ENCODE peak calls at places on chromosomes 7 and 10, in five cellular contexts. Z is HCT116, W is sigmoid colon, X is spleen, F is GM23338. H is an unnamed sample.
A peak's percentile ranks its signal among the peaks of the same experiment; 100 is the strongest.

GRCh38 chr7:8121243-8121642 is 140.7 kb downstream of the ICA1 start:
- DNase-seq in Z (no peak), W (no peak), X (no peak), F (no peak), H (no peak)

GRCh38 chr7:26663905-26664673 is 200.3 kb downstream of the SKAP2 start:
- DNase-seq in Z (no peak), W (no peak), X (no peak), F (no peak), H (no peak)

GRCh38 chr10:100653957-100654834 is 91.2 kb upstream of the PAX2 start:
- DNase-seq in Z (no peak), W (no peak), X (peak; percentile 68), F (peak; percentile 78), H (no peak)

GRCh38 chr7:54946764-54947163 is 72.1 kb upstream of the EGFR start:
- DNase-seq in Z (no peak), W (no peak), X (no peak), F (no peak), H (no peak)

GRCh38 chr7:140983802-140984201 is 30.9 kb downstream of the MRPS33 start:
- DNase-seq in Z (peak; percentile 8), W (no peak), X (no peak), F (peak; percentile 64), H (no peak)

GRCh38 chr10:90674927-90675326 is 182.9 kb downstream of the HTR7 start:
- DNase-seq in Z (no peak), W (no peak), X (no peak), F (no peak), H (no peak)

GRCh38 chr10:75663947-75664664 is 232.7 kb downstream of the LRMDA start:
- DNase-seq in Z (no peak), W (no peak), X (no peak), F (no peak), H (no peak)

GRCh38 chr10:47402681-47403301 is 18.7 kb upstream of the ZNF488 start:
- DNase-seq in Z (peak; percentile 73), W (peak; percentile 82), X (peak; percentile 73), F (peak; percentile 63), H (peak; percentile 91)

GRCh38 chr10:95756061-95756751 is at the start of gene ENTPD1:
- DNase-seq in Z (no peak), W (no peak), X (no peak), F (peak; percentile 59), H (no peak)

GRCh38 chr7:13749026-13749425 is 240.4 kb downstream of the ETV1 start:
- DNase-seq in Z (no peak), W (no peak), X (no peak), F (peak; percentile 81), H (no peak)

GRCh38 chr10:115355162-115355760 is 262.1 kb downstream of the ATRNL1 start:
- DNase-seq in Z (peak; percentile 81), W (no peak), X (no peak), F (peak; percentile 92), H (no peak)

GRCh38 chr10:82463165-82463564 is 588.2 kb downstream of the NRG3 start:
- DNase-seq in Z (no peak), W (no peak), X (no peak), F (no peak), H (no peak)

GRCh38 chr7:3063016-3063753 is 19.5 kb upstream of the CARD11 start:
- DNase-seq in Z (no peak), W (no peak), X (peak; percentile 80), F (no peak), H (no peak)

GRCh38 chr7:84058311-84059076 is 136.1 kb downstream of the SEMA3A start:
- DNase-seq in Z (no peak), W (no peak), X (no peak), F (no peak), H (no peak)

GRCh38 chr10:110901954-110902819 is 16.8 kb downstream of the BBIP1 start:
- DNase-seq in Z (peak; percentile 48), W (peak; percentile 68), X (no peak), F (no peak), H (no peak)

GRCh38 chr10:94279835-94280709 is 82.7 kb downstream of the NOC3L start:
- DNase-seq in Z (peak; percentile 24), W (no peak), X (peak; percentile 86), F (peak; percentile 89), H (no peak)

GRCh38 chr10:26804418-26805393 is 56.1 kb downstream of the ABI1 start:
- DNase-seq in Z (no peak), W (no peak), X (no peak), F (no peak), H (no peak)

GRCh38 chr7:90246184-90246583 is 1.2 kb downstream of the CFAP69 start:
- DNase-seq in Z (no peak), W (peak; percentile 69), X (no peak), F (peak; percentile 81), H (no peak)

GRCh38 chr10:7787150-7787856 is 490 bp downstream of the KIN start:
- DNase-seq in Z (no peak), W (no peak), X (no peak), F (peak; percentile 23), H (no peak)

GRCh38 chr7:26787696-26788095 is 76.7 kb downstream of the SKAP2 start:
- DNase-seq in Z (no peak), W (no peak), X (no peak), F (peak; percentile 12), H (no peak)

GRCh38 chr10:79130846-79131245 is 62.1 kb downstream of the ZMIZ1 start:
- DNase-seq in Z (no peak), W (no peak), X (no peak), F (peak; percentile 62), H (no peak)
- TF ChIP-seq POLR2AphosphoS5 in Z (no peak), W (no peak), X (no peak), F (no peak), H (no peak)

GRCh38 chr10:125722811-125723210 is 3.3 kb downstream of the EDRF1 start:
- DNase-seq in Z (no peak), W (no peak), X (no peak), F (no peak), H (no peak)
- TF ChIP-seq POLR2AphosphoS5 in Z (no peak), W (no peak), X (no peak), F (no peak), H (no peak)

GRCh38 chr7:44975331-44976039 is 3.3 kb downstream of the MYO1G start:
- DNase-seq in Z (no peak), W (no peak), X (no peak), F (no peak), H (no peak)
- TF ChIP-seq POLR2AphosphoS5 in Z (no peak), W (no peak), X (no peak), F (no peak), H (no peak)

DNA sequence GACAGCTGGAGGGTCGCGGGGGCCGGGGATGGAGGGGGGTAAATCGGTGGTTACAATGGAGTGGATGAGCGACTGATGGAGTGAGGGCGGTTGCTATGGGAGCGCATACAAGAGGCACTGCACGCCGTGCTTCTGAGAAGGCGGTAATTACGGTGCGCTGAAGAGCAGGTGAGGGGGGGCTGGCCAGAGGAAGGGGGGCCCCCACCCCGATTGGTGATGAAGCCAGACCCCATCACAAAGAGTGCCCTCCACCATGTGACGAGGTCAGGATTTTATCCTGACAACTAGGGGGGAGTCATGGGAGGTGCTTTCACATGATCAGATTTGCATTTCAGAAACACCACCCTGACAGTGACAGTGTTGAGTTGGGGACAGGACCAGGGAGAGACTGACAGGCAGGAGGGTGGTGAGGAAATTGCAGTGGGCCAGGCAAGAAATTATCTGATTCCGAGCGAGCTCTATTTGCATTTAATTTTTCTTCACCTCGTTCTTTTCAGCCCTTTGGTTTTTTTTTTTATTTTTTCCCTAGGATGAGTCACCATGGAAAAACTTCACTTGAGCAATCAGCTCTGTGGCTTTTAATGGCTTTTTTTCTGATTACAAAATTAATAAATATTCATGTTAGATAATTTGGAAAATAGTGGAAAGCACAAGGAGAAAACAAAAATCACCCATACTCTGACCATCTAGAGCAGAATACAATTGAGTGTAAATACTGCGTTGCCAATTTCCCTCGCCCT is 7.9 kb downstream of the CPA5 start:
- DNase-seq in Z (no peak), W (no peak), X (no peak), F (no peak), H (no peak)
- TF ChIP-seq POLR2AphosphoS5 in Z (no peak), W (no peak), X (no peak), F (no peak), H (no peak)

DNA sequence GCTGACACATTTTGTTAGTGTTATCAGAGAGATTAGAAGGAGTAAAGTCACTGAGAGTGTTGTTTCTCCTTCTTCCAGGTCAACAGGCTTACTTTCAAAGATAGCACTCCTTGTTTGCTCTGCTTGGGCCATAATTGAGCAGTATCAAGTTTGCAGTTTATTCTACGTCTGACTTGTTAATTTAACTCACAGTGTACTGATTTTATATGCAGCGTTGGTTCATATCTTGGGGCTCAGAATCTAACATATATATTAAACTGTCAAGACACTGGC is 430.2 kb downstream of the EXOC4 start:
- DNase-seq in Z (no peak), W (no peak), X (no peak), F (no peak), H (no peak)
- TF ChIP-seq POLR2AphosphoS5 in Z (no peak), W (no peak), X (no peak), F (no peak), H (no peak)

GRCh38 chr7:200704-201103 is 8.3 kb downstream of the FAM20C start:
- DNase-seq in Z (no peak), W (no peak), X (no peak), F (no peak), H (no peak)
- TF ChIP-seq POLR2AphosphoS5 in Z (no peak), W (no peak), X (no peak), F (no peak), H (no peak)

H was measured in esophagus muscularis mucosa.